ENCODE peak calls at places on chromosomes 7 and 10, in six cellular contexts. T is left ventricle myocardium inferior, H is adipocyte, K is BJ, S is BE2C, V is thoracic aorta. F is an unnamed sample. For H3K36me3 and H3K27me3, the result is how much of the 10 kb centered on the place peaks cover.

GRCh38 chr7:157497367-157497743 is 160.6 kb downstream of the DNAJB6 start:
- DNase-seq in H (no peak), V (no peak), S (no peak), T (no peak), K (no peak), F (no peak)

GRCh38 chr7:75054744-75055527 is 18.7 kb downstream of the RCC1L start:
- DNase-seq in T (peak), H (peak), S (no peak), K (peak), V (peak), F (peak)

GRCh38 chr10:132915411-132915810 is 27.0 kb downstream of the CFAP46 start:
- DNase-seq in S (peak), H (no peak), K (no peak), T (no peak), V (no peak), F (no peak)

GRCh38 chr7:74452748-74453320 is 872 bp upstream of the GTF2IRD1 start:
- DNase-seq in H (peak), S (no peak), K (no peak), V (no peak), T (no peak), F (peak)

GRCh38 chr10:34768261-34768971 is 46.7 kb downstream of the PARD3 start:
- DNase-seq in H (peak), S (no peak), K (no peak), V (peak), T (peak), F (peak)

GRCh38 chr7:83519240-83519639 is 129.7 kb downstream of the SEMA3E start:
- DNase-seq in T (no peak), V (no peak), S (no peak), H (peak), K (no peak), F (no peak)

GRCh38 chr7:151351027-151351426 is 9.4 kb downstream of the NUB1 start:
- DNase-seq in V (no peak), K (no peak), S (peak), T (no peak), H (no peak), F (no peak)

GRCh38 chr10:96287392-96288105 is 16.2 kb upstream of the BLNK start:
- DNase-seq in T (no peak), H (no peak), V (no peak), S (no peak), K (no peak), F (no peak)

GRCh38 chr10:69574571-69574978 is 1.4 kb upstream of the NEUROG3 start:
- DNase-seq in S (no peak), T (no peak), V (no peak), H (no peak), K (no peak), F (no peak)

GRCh38 chr10:28147706-28148105 is 148.8 kb upstream of the ODAD2 start:
- DNase-seq in T (no peak), V (no peak), S (no peak), K (no peak), H (no peak), F (no peak)

GRCh38 chr10:14379556-14380330 is 49.0 kb upstream of the FRMD4A start:
- DNase-seq in V (no peak), S (no peak), T (no peak), K (no peak), H (no peak), F (no peak)

GRCh38 chr10:34816067-34817002 is 1.2 kb upstream of the PARD3 start:
- DNase-seq in V (no peak), K (no peak), T (no peak), H (peak), S (peak), F (no peak)

GRCh38 chr10:109871476-109871875 is 51.8 kb downstream of the XPNPEP1 start:
- DNase-seq in V (no peak), K (no peak), S (no peak), T (no peak), H (no peak), F (no peak)

GRCh38 chr10:124971276-124971675 is 29.4 kb downstream of the ZRANB1 start:
- DNase-seq in V (no peak), K (no peak), H (no peak), T (no peak), S (no peak), F (no peak)

GRCh38 chr10:124977161-124977560 is 35.2 kb downstream of the ZRANB1 start:
- DNase-seq in T (no peak), H (no peak), S (no peak), V (no peak), K (no peak), F (no peak)

GRCh38 chr10:124975977-124976514 is 34.1 kb downstream of the ZRANB1 start:
- DNase-seq in K (no peak), T (no peak), V (no peak), S (no peak), H (no peak), F (no peak)

GRCh38 chr10:124974131-124974530 is 32.2 kb downstream of the ZRANB1 start:
- DNase-seq in T (no peak), V (no peak), S (no peak), K (no peak), H (no peak), F (no peak)

GRCh38 chr10:124972637-124973036 is 30.7 kb downstream of the ZRANB1 start:
- DNase-seq in V (no peak), S (no peak), H (no peak), T (no peak), K (no peak), F (no peak)
- H3K36me3 ChIP-seq in V (under half), S (under half), H (half or more), T (under half), K (under half), F (under half)

GRCh38 chr7:12737836-12738235 is 50.4 kb downstream of the ARL4A start:
- DNase-seq in T (no peak), S (no peak), H (no peak), V (no peak), K (no peak), F (no peak)
- H3K27me3 ChIP-seq in T (under half), S (under half), H (under half), V (under half), K (under half), F (under half)

GRCh38 chr7:100021297-100021696 is 5.9 kb downstream of the ZKSCAN1 start:
- DNase-seq in V (no peak), H (no peak), K (no peak), T (no peak), S (no peak), F (no peak)

GRCh38 chr7:100023526-100023925 is 8.1 kb downstream of the ZKSCAN1 start:
- DNase-seq in S (no peak), K (no peak), H (no peak), T (no peak), V (no peak), F (no peak)

GRCh38 chr7:100024020-100024619 is 8.7 kb downstream of the ZKSCAN1 start:
- DNase-seq in T (no peak), V (no peak), K (no peak), S (no peak), H (no peak), F (no peak)

GRCh38 chr7:100019908-100020307 is 4.5 kb downstream of the ZKSCAN1 start:
- DNase-seq in K (no peak), S (no peak), T (no peak), V (no peak), H (no peak), F (no peak)

DNA sequence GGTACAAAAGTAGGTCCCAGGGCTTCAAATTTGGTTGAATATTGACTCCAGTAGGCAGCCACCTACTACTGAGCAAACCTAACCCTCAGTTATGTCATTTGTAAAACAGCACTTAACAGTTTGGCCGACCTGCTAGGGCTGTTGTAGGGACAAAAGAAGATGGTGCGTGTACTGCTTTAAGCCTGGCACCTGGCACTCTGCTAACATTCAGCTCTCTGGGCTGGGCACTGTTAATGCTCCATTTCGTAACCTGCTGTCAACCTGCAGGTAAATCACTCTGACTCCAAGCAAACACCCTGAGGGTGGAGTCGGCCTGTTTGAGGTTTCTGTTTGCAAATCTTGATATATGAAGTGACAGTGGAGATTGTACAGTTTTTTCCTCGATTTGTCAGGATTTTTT is 7.2 kb downstream of the ZKSCAN1 start:
- DNase-seq in T (no peak), H (no peak), V (no peak), S (no peak), K (no peak), F (peak)
- H3K36me3 ChIP-seq in T (under half), H (half or more), V (under half), S (half or more), K (under half), F (under half)

GRCh38 chr7:23482686-23483085 is 12.4 kb upstream of the IGF2BP3 start:
- DNase-seq in H (no peak), T (no peak), V (no peak), S (no peak), K (no peak), F (no peak)
- H3K27me3 ChIP-seq in H (under half), T (half or more), V (under half), S (under half), K (under half), F (under half)

F was measured in tibial artery.